ENCODE peak calls at places on chromosomes 2 and 18, in ten cellular contexts. One of them, this sample, is unnamed.

GRCh38 chr18:3960977-3961376 is 494.1 kb downstream of the DLGAP1 start:
- DNase-seq in ovary: no peak
- DNase-seq in K562: no peak
- DNase-seq in neuronal stem cell: no peak
- DNase-seq in PC-3: no peak
- DNase-seq in DND-41: no peak
- DNase-seq in MM.1S: no peak
- DNase-seq in adipocyte: no peak
- DNase-seq in heart left ventricle: no peak
- DNase-seq in endodermal cell: no peak
- DNase-seq in this sample: no peak

GRCh38 chr2:213086050-213086449 is 65.4 kb downstream of the IKZF2 start:
- DNase-seq in endodermal cell: no peak
- DNase-seq in K562: no peak
- DNase-seq in PC-3: no peak
- DNase-seq in MM.1S: no peak
- DNase-seq in ovary: no peak
- DNase-seq in DND-41: no peak
- DNase-seq in neuronal stem cell: no peak
- DNase-seq in adipocyte: no peak
- DNase-seq in heart left ventricle: no peak
- DNase-seq in this sample: no peak

GRCh38 chr2:55084631-55085030 is 34.4 kb upstream of the RTN4 start:
- DNase-seq in heart left ventricle: no peak
- DNase-seq in ovary: no peak
- DNase-seq in DND-41: no peak
- DNase-seq in MM.1S: no peak
- DNase-seq in K562: no peak
- DNase-seq in adipocyte: peak; percentile 28
- DNase-seq in neuronal stem cell: no peak
- DNase-seq in PC-3: no peak
- DNase-seq in endodermal cell: no peak
- DNase-seq in this sample: no peak

GRCh38 chr18:22088029-22088428 is 81.4 kb upstream of the GATA6 start:
- DNase-seq in MM.1S: no peak
- DNase-seq in PC-3: no peak
- DNase-seq in ovary: no peak
- DNase-seq in endodermal cell: no peak
- DNase-seq in neuronal stem cell: no peak
- DNase-seq in heart left ventricle: no peak
- DNase-seq in DND-41: no peak
- DNase-seq in K562: no peak
- DNase-seq in adipocyte: no peak
- DNase-seq in this sample: no peak

GRCh38 chr2:236636714-236637485 is 67.3 kb downstream of the ACKR3 start:
- DNase-seq in K562: no peak
- DNase-seq in ovary: peak; percentile 5
- DNase-seq in neuronal stem cell: no peak
- DNase-seq in DND-41: no peak
- DNase-seq in heart left ventricle: no peak
- DNase-seq in PC-3: no peak
- DNase-seq in endodermal cell: peak; percentile 17
- DNase-seq in MM.1S: no peak
- DNase-seq in adipocyte: no peak
- DNase-seq in this sample: no peak

GRCh38 chr2:223396993-223397392 is 205.2 kb downstream of the SCG2 start:
- DNase-seq in MM.1S: no peak
- DNase-seq in endodermal cell: no peak
- DNase-seq in ovary: no peak
- DNase-seq in DND-41: no peak
- DNase-seq in PC-3: no peak
- DNase-seq in heart left ventricle: no peak
- DNase-seq in adipocyte: peak; percentile 49
- DNase-seq in neuronal stem cell: no peak
- DNase-seq in K562: no peak
- DNase-seq in this sample: no peak

GRCh38 chr2:101770672-101771071 is 73.2 kb downstream of the MAP4K4 start:
- DNase-seq in adipocyte: peak; percentile 57
- DNase-seq in heart left ventricle: no peak
- DNase-seq in DND-41: peak; percentile 10
- DNase-seq in ovary: no peak
- DNase-seq in endodermal cell: peak; percentile 61
- DNase-seq in PC-3: peak; percentile 76
- DNase-seq in neuronal stem cell: no peak
- DNase-seq in K562: peak; percentile 26
- DNase-seq in MM.1S: peak; percentile 43
- DNase-seq in this sample: no peak

GRCh38 chr2:106156305-106157288 is 37.5 kb downstream of the UXS1 start:
- DNase-seq in neuronal stem cell: no peak
- DNase-seq in ovary: no peak
- DNase-seq in endodermal cell: no peak
- DNase-seq in MM.1S: no peak
- DNase-seq in heart left ventricle: no peak
- DNase-seq in K562: no peak
- DNase-seq in PC-3: peak; percentile 93
- DNase-seq in adipocyte: no peak
- DNase-seq in DND-41: no peak
- DNase-seq in this sample: no peak

GRCh38 chr18:43719264-43719795 is 442.0 kb upstream of the SYT4 start:
- DNase-seq in DND-41: no peak
- DNase-seq in ovary: no peak
- DNase-seq in K562: no peak
- DNase-seq in adipocyte: peak; percentile 60
- DNase-seq in endodermal cell: peak; percentile 73
- DNase-seq in MM.1S: no peak
- DNase-seq in neuronal stem cell: no peak
- DNase-seq in PC-3: peak; percentile 62
- DNase-seq in heart left ventricle: no peak
- DNase-seq in this sample: no peak

GRCh38 chr2:54207666-54208195 is 48.3 kb downstream of the TSPYL6 start:
- DNase-seq in ovary: no peak
- DNase-seq in MM.1S: no peak
- DNase-seq in endodermal cell: no peak
- DNase-seq in neuronal stem cell: no peak
- DNase-seq in heart left ventricle: no peak
- DNase-seq in DND-41: no peak
- DNase-seq in K562: no peak
- DNase-seq in PC-3: no peak
- DNase-seq in adipocyte: peak; percentile 77
- DNase-seq in this sample: no peak

GRCh38 chr2:18791172-18791797 is 201.9 kb upstream of the NT5C1B start:
- DNase-seq in MM.1S: no peak
- DNase-seq in PC-3: no peak
- DNase-seq in heart left ventricle: no peak
- DNase-seq in K562: no peak
- DNase-seq in DND-41: no peak
- DNase-seq in endodermal cell: no peak
- DNase-seq in ovary: no peak
- DNase-seq in neuronal stem cell: no peak
- DNase-seq in adipocyte: peak; percentile 40
- DNase-seq in this sample: no peak

GRCh38 chr18:46226461-46226860 is 122.3 kb downstream of the HAUS1 start:
- DNase-seq in ovary: no peak
- DNase-seq in K562: no peak
- DNase-seq in neuronal stem cell: no peak
- DNase-seq in DND-41: no peak
- DNase-seq in heart left ventricle: no peak
- DNase-seq in MM.1S: no peak
- DNase-seq in adipocyte: peak; percentile 74
- DNase-seq in PC-3: no peak
- DNase-seq in endodermal cell: no peak
- DNase-seq in this sample: no peak

GRCh38 chr2:159639071-159639470 is 22.7 kb upstream of the BAZ2B start:
- DNase-seq in ovary: no peak
- DNase-seq in neuronal stem cell: no peak
- DNase-seq in endodermal cell: no peak
- DNase-seq in adipocyte: no peak
- DNase-seq in heart left ventricle: no peak
- DNase-seq in MM.1S: no peak
- DNase-seq in K562: no peak
- DNase-seq in PC-3: no peak
- DNase-seq in DND-41: no peak
- DNase-seq in this sample: no peak

GRCh38 chr2:79980816-79981215 is 323.7 kb downstream of the LRRTM1 start:
- DNase-seq in DND-41: no peak
- DNase-seq in PC-3: no peak
- DNase-seq in heart left ventricle: no peak
- DNase-seq in neuronal stem cell: no peak
- DNase-seq in ovary: no peak
- DNase-seq in MM.1S: no peak
- DNase-seq in K562: no peak
- DNase-seq in endodermal cell: no peak
- DNase-seq in adipocyte: no peak
- DNase-seq in this sample: no peak

DNA sequence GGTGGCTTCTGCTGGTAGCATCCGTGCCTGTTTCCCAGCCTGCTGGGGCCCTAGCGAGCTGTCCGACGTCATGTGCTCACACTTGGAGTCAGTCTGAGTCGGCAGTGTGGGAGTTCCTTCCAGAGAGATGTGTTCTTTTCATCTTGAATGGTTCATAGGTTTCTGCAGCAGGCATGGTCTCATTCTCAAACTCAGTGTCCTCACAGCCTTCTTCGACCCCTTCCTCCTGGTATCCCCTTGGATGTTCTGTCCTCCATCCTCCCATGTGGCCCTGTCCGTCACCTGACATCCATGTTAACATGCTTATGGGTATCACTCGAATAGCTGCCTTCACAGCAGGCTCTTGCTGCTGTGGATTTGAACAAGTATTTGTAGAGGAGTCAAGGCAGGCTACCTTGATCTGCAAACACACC is 51.0 kb downstream of the LDLRAD4 start:
- DNase-seq in neuronal stem cell: no peak
- DNase-seq in K562: no peak
- DNase-seq in endodermal cell: no peak
- DNase-seq in adipocyte: no peak
- DNase-seq in DND-41: no peak
- DNase-seq in PC-3: no peak
- DNase-seq in ovary: peak; percentile 33
- DNase-seq in heart left ventricle: peak; percentile 59
- DNase-seq in MM.1S: no peak
- DNase-seq in this sample: no peak
- H3K4me1 ChIP-seq in neuronal stem cell: no peaks in the 10 kb centered on the region
- H3K4me1 ChIP-seq in K562: no peaks in the 10 kb centered on the region
- H3K4me1 ChIP-seq in endodermal cell: no peaks in the 10 kb centered on the region
- H3K4me1 ChIP-seq in adipocyte: peaks cover 23% of the 10 kb centered on the region
- H3K4me1 ChIP-seq in DND-41: no peaks in the 10 kb centered on the region
- H3K4me1 ChIP-seq in PC-3: no peaks in the 10 kb centered on the region
- H3K4me1 ChIP-seq in ovary: peaks cover 4% of the 10 kb centered on the region
- H3K4me1 ChIP-seq in heart left ventricle: peaks cover 88% of the 10 kb centered on the region
- H3K4me1 ChIP-seq in MM.1S: no peaks in the 10 kb centered on the region
- H3K4me1 ChIP-seq in this sample: peaks cover 55% of the 10 kb centered on the region

GRCh38 chr2:36525245-36525644 is 72.7 kb downstream of the FEZ2 start:
- DNase-seq in heart left ventricle: peak; percentile 37
- DNase-seq in DND-41: no peak
- DNase-seq in endodermal cell: no peak
- DNase-seq in MM.1S: no peak
- DNase-seq in K562: no peak
- DNase-seq in PC-3: no peak
- DNase-seq in ovary: no peak
- DNase-seq in neuronal stem cell: no peak
- DNase-seq in adipocyte: no peak
- DNase-seq in this sample: no peak
- H3K36me3 ChIP-seq in heart left ventricle: peaks cover 54% of the 10 kb centered on the region
- H3K36me3 ChIP-seq in DND-41: no peaks in the 10 kb centered on the region
- H3K36me3 ChIP-seq in endodermal cell: peaks cover 62% of the 10 kb centered on the region
- H3K36me3 ChIP-seq in MM.1S: no peaks in the 10 kb centered on the region
- H3K36me3 ChIP-seq in K562: no peaks in the 10 kb centered on the region
- H3K36me3 ChIP-seq in PC-3: peaks cover 25% of the 10 kb centered on the region
- H3K36me3 ChIP-seq in ovary: no peaks in the 10 kb centered on the region
- H3K36me3 ChIP-seq in neuronal stem cell: peaks cover 3% of the 10 kb centered on the region
- H3K36me3 ChIP-seq in adipocyte: peaks cover 89% of the 10 kb centered on the region
- H3K36me3 ChIP-seq in this sample: no peaks in the 10 kb centered on the region

GRCh38 chr2:8836979-8837794 is at the start of gene KIDINS220:
- DNase-seq in endodermal cell: peak; percentile 95
- DNase-seq in adipocyte: peak; percentile 97
- DNase-seq in heart left ventricle: peak; percentile 89
- DNase-seq in DND-41: peak; percentile 88
- DNase-seq in neuronal stem cell: peak; percentile 78
- DNase-seq in MM.1S: peak; percentile 82
- DNase-seq in ovary: peak; percentile 90
- DNase-seq in PC-3: peak; percentile 86
- DNase-seq in K562: peak; percentile 99
- DNase-seq in this sample: peak; percentile 80

GRCh38 chr2:8839189-8839965 is 2.0 kb upstream of the KIDINS220 start:
- DNase-seq in endodermal cell: no peak
- DNase-seq in adipocyte: no peak
- DNase-seq in K562: no peak
- DNase-seq in neuronal stem cell: no peak
- DNase-seq in PC-3: no peak
- DNase-seq in heart left ventricle: no peak
- DNase-seq in DND-41: no peak
- DNase-seq in ovary: no peak
- DNase-seq in MM.1S: no peak
- DNase-seq in this sample: no peak

GRCh38 chr2:8837795-8838140 is 355 bp upstream of the KIDINS220 start:
- DNase-seq in ovary: no peak
- DNase-seq in K562: no peak
- DNase-seq in heart left ventricle: peak; percentile 28
- DNase-seq in adipocyte: no peak
- DNase-seq in endodermal cell: no peak
- DNase-seq in MM.1S: no peak
- DNase-seq in PC-3: no peak
- DNase-seq in DND-41: no peak
- DNase-seq in neuronal stem cell: no peak
- DNase-seq in this sample: no peak

DNA sequence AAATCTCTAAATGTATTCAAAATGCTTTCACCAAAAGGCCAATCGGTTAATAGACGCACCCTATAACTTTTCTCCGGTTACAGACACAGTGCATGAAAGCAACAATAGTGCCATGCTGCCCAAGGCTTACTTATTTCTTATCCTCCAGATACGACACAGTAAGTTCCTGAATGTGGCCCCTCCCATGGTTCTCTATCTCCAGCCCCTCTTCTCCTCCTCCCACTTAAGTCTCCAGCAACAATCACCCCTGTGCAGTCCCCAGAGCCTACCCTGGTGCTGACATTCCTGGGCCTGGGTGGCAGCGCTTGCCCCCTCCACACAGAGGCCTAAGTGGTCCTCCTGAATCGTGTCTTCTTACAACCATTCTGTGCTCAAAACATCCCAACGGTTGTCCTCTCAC is 3.5 kb downstream of the KIDINS220 start:
- DNase-seq in adipocyte: no peak
- DNase-seq in MM.1S: no peak
- DNase-seq in DND-41: no peak
- DNase-seq in heart left ventricle: no peak
- DNase-seq in K562: no peak
- DNase-seq in PC-3: no peak
- DNase-seq in endodermal cell: no peak
- DNase-seq in ovary: no peak
- DNase-seq in neuronal stem cell: no peak
- DNase-seq in this sample: no peak
- H3K4me1 ChIP-seq in adipocyte: peaks cover 14% of the 10 kb centered on the region
- H3K4me1 ChIP-seq in MM.1S: peaks cover 3% of the 10 kb centered on the region
- H3K4me1 ChIP-seq in DND-41: peaks cover 33% of the 10 kb centered on the region
- H3K4me1 ChIP-seq in heart left ventricle: peaks cover 54% of the 10 kb centered on the region
- H3K4me1 ChIP-seq in K562: peaks cover 31% of the 10 kb centered on the region
- H3K4me1 ChIP-seq in PC-3: peaks cover 13% of the 10 kb centered on the region
- H3K4me1 ChIP-seq in endodermal cell: no peaks in the 10 kb centered on the region
- H3K4me1 ChIP-seq in ovary: peaks cover 32% of the 10 kb centered on the region
- H3K4me1 ChIP-seq in neuronal stem cell: peaks cover 13% of the 10 kb centered on the region
- H3K4me1 ChIP-seq in this sample: peaks cover 46% of the 10 kb centered on the region

GRCh38 chr2:127514076-127514475 is 12.2 kb downstream of the IWS1 start:
- DNase-seq in MM.1S: no peak
- DNase-seq in K562: no peak
- DNase-seq in PC-3: no peak
- DNase-seq in DND-41: no peak
- DNase-seq in adipocyte: no peak
- DNase-seq in endodermal cell: no peak
- DNase-seq in ovary: no peak
- DNase-seq in neuronal stem cell: no peak
- DNase-seq in heart left ventricle: no peak
- DNase-seq in this sample: no peak
- H3K36me3 ChIP-seq in MM.1S: no peaks in the 10 kb centered on the region
- H3K36me3 ChIP-seq in K562: peaks cover 79% of the 10 kb centered on the region
- H3K36me3 ChIP-seq in PC-3: peaks cover 44% of the 10 kb centered on the region
- H3K36me3 ChIP-seq in DND-41: peaks cover 83% of the 10 kb centered on the region
- H3K36me3 ChIP-seq in adipocyte: peaks cover 30% of the 10 kb centered on the region
- H3K36me3 ChIP-seq in endodermal cell: peaks cover 93% of the 10 kb centered on the region
- H3K36me3 ChIP-seq in ovary: no peaks in the 10 kb centered on the region
- H3K36me3 ChIP-seq in neuronal stem cell: peaks cover 15% of the 10 kb centered on the region
- H3K36me3 ChIP-seq in heart left ventricle: peaks cover 25% of the 10 kb centered on the region
- H3K36me3 ChIP-seq in this sample: no peaks in the 10 kb centered on the region